ENCODE peak calls at places on chromosomes 7 and 10, in seven cellular contexts. A is AG04449, I is lower lobe of right lung, G is GM23248, Q is fibroblast of villous mesenchyme, L is cardiac muscle cell, X is NB4. D is an unnamed sample.

GRCh38 chr7:157028528-157028903 is 18.1 kb upstream of the MNX1 start:
- DNase-seq in X (no peak), Q (no peak), L (no peak), I (no peak), G (no peak), A (no peak), D (no peak)

GRCh38 chr10:121791761-121792160 is 136.1 kb downstream of the ATE1 start:
- DNase-seq in L (no peak), Q (peak), A (no peak), I (no peak), X (no peak), G (no peak), D (no peak)

GRCh38 chr7:128940494-128941322 is 3.0 kb downstream of the IRF5 start:
- DNase-seq in G (no peak), I (peak), Q (no peak), X (peak), A (no peak), L (no peak), D (peak)

GRCh38 chr10:117373848-117374505 is 1.3 kb downstream of the PDZD8 start:
- DNase-seq in L (peak), Q (peak), X (peak), G (peak), I (peak), A (no peak), D (peak)

GRCh38 chr10:62627985-62628384 is 176.5 kb upstream of the ADO start:
- DNase-seq in A (no peak), I (no peak), X (no peak), G (peak), L (no peak), Q (peak), D (no peak)

GRCh38 chr7:28329616-28330373 is 82.5 kb upstream of the CREB5 start:
- DNase-seq in A (no peak), I (no peak), X (peak), Q (no peak), L (peak), G (peak), D (peak)

GRCh38 chr7:36079446-36080025 is 73.5 kb upstream of the EEPD1 start:
- DNase-seq in Q (no peak), I (no peak), L (no peak), G (peak), X (no peak), A (no peak), D (no peak)

GRCh38 chr10:43885842-43886241 is 237.2 kb upstream of the ZNF32 start:
- DNase-seq in Q (no peak), I (no peak), A (no peak), L (no peak), X (no peak), G (no peak), D (peak)

GRCh38 chr7:45885264-45885882 is 2.9 kb upstream of the IGFBP1 start:
- DNase-seq in L (no peak), Q (no peak), G (peak), X (no peak), I (no peak), A (no peak), D (no peak)

GRCh38 chr10:70812814-70813213 is 2.9 kb upstream of the SGPL1 start:
- DNase-seq in A (no peak), I (no peak), X (no peak), G (no peak), Q (no peak), L (no peak), D (no peak)

GRCh38 chr7:44101966-44102845 is 1.9 kb upstream of the AEBP1 start:
- DNase-seq in A (no peak), I (no peak), L (no peak), G (peak), Q (peak), X (no peak), D (no peak)

GRCh38 chr10:71763352-71764127 is 9.8 kb downstream of the VSIR start:
- DNase-seq in A (no peak), G (peak), X (no peak), I (no peak), Q (no peak), L (no peak), D (no peak)

GRCh38 chr10:132492323-132493035 is 45.1 kb upstream of the INPP5A start:
- DNase-seq in X (no peak), I (peak), L (no peak), G (no peak), A (no peak), Q (peak), D (no peak)

GRCh38 chr7:29467193-29467592 is 96.4 kb upstream of the PRR15 start:
- DNase-seq in Q (no peak), G (no peak), I (no peak), L (no peak), A (no peak), X (no peak), D (no peak)

GRCh38 chr7:20798694-20799121 is 12.0 kb upstream of the SP8 start:
- DNase-seq in I (no peak), X (no peak), Q (no peak), L (peak), A (no peak), G (no peak), D (no peak)

GRCh38 chr10:10092581-10092980 is 925.1 kb upstream of the CELF2 start:
- DNase-seq in X (no peak), L (peak), Q (peak), A (no peak), G (peak), I (no peak), D (no peak)

GRCh38 chr7:32680259-32681173 is 185.2 kb downstream of the AVL9 start:
- DNase-seq in Q (peak), I (no peak), X (no peak), A (no peak), L (no peak), G (peak), D (no peak)

GRCh38 chr10:128776617-128777016 is 650.4 kb upstream of the MKI67 start:
- DNase-seq in I (no peak), Q (no peak), X (no peak), G (no peak), L (no peak), A (no peak), D (no peak)

GRCh38 chr7:151869968-151870918 is 6.7 kb downstream of the PRKAG2 start:
- DNase-seq in I (no peak), L (no peak), A (no peak), G (no peak), X (no peak), Q (no peak), D (no peak)

GRCh38 chr10:22761569-22762220 is 47.3 kb upstream of the PIP4K2A start:
- DNase-seq in X (no peak), L (no peak), G (peak), I (no peak), Q (no peak), A (no peak), D (no peak)

GRCh38 chr7:159169391-159169790 is 24.7 kb upstream of the VIPR2 start:
- DNase-seq in Q (no peak), X (no peak), I (no peak), A (no peak), G (no peak), L (no peak), D (no peak)

GRCh38 chr10:120387326-120387725 is 69.7 kb upstream of the PLPP4 start:
- DNase-seq in Q (peak), X (no peak), A (peak), L (no peak), I (no peak), G (peak), D (no peak)

GRCh38 chr10:104680467-104681401 is 39.6 kb downstream of the SORCS3 start:
- DNase-seq in I (no peak), L (peak), A (no peak), X (no peak), Q (no peak), G (peak), D (no peak)
- H3K4me3 ChIP-seq in I (peak), L (peak), A (no peak), X (no peak), Q (no peak), G (peak), D (no peak)

DNA sequence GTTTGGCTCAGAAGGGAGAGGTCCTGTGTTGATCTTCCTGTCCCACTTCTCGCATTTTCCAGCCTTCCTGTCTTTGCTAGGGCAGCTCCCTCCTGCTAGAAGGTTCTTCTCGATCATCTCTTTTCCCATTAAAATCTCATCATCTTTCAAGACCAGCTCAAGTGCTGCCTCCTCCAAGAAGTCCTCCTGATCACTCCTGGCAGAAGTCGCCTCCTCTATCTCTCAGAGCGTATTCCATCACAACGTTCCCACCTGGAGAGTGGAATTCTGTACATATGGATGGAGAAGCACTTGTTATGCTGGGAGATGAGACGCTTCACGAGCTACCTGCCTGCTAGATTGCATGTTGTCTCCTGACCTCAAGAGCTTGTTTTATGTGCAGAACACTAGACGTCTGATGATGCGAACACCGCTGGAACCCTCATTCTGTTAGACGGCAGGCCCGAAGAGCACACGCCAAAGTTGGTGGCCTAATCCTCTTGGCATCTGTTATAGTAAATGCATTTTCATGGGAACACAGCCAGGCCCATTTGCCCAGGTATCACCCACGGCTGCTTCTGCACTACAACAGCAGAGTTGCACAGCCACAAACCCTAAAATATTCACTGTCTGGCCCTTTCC is 68.0 kb upstream of the INSIG1 start:
- DNase-seq in I (no peak), L (no peak), G (no peak), A (no peak), Q (no peak), X (no peak), D (no peak)
- H3K4me3 ChIP-seq in I (no peak), L (no peak), G (no peak), A (no peak), Q (no peak), X (no peak), D (no peak)

GRCh38 chr7:121138262-121138933 is 149.9 kb downstream of the CPED1 start:
- DNase-seq in G (no peak), L (no peak), I (no peak), Q (peak), A (no peak), X (no peak), D (peak)
- H3K4me3 ChIP-seq in G (no peak), L (no peak), I (no peak), Q (no peak), A (no peak), X (no peak), D (peak)

DNA sequence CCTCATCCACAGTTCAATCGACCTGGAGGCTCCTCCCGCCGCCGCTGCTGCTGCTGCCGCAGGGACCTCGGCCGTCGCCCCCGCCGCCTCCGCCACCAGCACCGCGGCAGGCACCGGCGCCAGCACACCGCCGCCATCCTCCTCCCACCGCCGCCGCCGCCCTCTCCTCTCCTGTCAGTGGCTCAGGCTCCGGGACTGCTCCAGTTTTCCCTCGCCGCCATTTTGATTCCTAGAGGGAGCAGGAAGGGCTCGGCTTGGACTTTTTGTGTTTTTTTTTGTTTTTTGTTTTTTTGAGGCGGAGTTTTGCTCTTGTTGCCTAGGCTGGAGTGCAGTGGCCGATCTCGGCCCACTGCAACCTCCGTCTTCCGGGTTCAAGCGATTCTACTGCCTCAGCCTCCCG is 3.0 kb upstream of the MCM10 start:
- DNase-seq in Q (peak), A (no peak), X (peak), I (no peak), G (no peak), L (no peak), D (no peak)
- H3K4me3 ChIP-seq in Q (peak), A (no peak), X (peak), I (peak), G (no peak), L (no peak), D (no peak)

GRCh38 chr7:19102884-19103283 is 14.6 kb downstream of the TWIST1 start:
- DNase-seq in Q (no peak), I (no peak), G (peak), A (no peak), L (no peak), X (no peak), D (no peak)

GRCh38 chr7:19099924-19100323 is 17.5 kb downstream of the TWIST1 start:
- DNase-seq in G (peak), X (no peak), A (no peak), Q (no peak), L (no peak), I (no peak), D (no peak)

GRCh38 chr7:19099194-19099593 is 18.2 kb downstream of the TWIST1 start:
- DNase-seq in Q (no peak), L (no peak), G (peak), I (no peak), A (no peak), X (no peak), D (no peak)

GRCh38 chr7:19098510-19098909 is 18.9 kb downstream of the TWIST1 start:
- DNase-seq in X (no peak), G (no peak), I (no peak), Q (no peak), A (no peak), L (no peak), D (no peak)

DNA sequence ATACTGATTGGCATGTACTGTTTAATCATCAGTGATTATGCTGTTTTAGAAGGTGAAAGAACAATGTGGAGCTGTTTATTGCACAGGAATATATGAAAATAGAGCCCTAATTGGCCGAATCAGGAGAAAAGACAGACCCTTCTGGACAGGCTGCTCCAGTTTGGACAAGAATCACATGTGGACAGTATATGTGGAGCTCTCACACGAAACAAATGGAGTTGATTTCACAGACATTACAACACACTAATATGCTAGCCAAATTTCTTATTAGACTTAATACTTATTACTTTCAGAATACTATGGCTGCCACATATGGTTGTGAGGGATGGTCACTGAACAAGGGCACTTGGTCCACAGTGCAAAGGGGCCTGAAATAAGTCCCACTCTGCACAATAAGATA is 15.5 kb downstream of the TWIST1 start:
- DNase-seq in A (no peak), X (no peak), I (no peak), G (peak), Q (no peak), L (no peak), D (no peak)
- H3K4me3 ChIP-seq in A (peak), X (no peak), I (no peak), G (peak), Q (no peak), L (no peak), D (no peak)

DNA sequence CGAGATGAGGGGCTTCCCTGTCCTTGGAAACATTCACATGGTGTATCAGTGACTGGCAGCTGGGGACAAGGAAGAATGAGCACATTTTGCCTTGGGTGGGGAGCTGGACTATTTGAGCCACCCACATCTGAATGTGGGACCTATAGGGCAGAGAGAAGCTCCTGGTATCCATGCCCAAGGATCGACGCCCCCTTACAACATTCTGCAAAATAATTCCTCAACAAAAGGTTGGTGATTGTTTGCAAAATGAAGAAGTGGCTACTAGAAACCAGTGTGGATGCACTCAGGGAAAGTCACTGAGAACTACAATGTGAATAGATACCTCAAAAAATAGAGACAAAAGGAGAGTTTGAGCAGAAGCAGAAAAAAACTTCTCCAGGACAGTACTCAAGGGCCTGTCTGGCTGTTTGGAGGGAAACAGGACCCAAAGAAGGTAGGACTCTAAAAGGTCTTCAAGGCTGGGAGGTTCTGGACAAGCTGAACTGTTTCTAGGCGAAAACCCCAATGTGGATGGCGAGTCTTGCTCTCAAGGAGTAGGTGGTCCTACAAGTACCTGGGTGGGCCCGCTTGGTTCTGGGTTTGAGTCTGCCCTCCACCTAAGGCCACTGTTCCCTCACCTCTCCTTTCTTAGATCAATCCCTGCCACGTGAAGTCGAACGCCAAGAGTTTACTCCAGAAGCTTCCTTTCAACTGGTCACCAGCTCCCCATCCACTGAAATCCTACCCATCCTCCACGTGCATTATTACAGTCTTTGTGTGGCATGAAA is 125.0 kb upstream of the ZNF746 start:
- DNase-seq in I (no peak), X (no peak), G (no peak), Q (no peak), A (no peak), L (no peak), D (no peak)
- H3K4me3 ChIP-seq in I (peak), X (no peak), G (peak), Q (peak), A (peak), L (peak), D (peak)

GRCh38 chr7:94912085-94912484 is 4.7 kb downstream of the PPP1R9A start:
- DNase-seq in L (no peak), Q (no peak), X (no peak), I (no peak), A (no peak), G (no peak), D (no peak)
- H3K4me3 ChIP-seq in L (no peak), Q (no peak), X (no peak), I (no peak), A (no peak), G (no peak), D (no peak)

GRCh38 chr7:8251195-8251594 is 10.8 kb downstream of the ICA1 start:
- DNase-seq in L (no peak), Q (no peak), A (no peak), I (no peak), X (no peak), G (peak), D (no peak)
- H3K4me3 ChIP-seq in L (no peak), Q (no peak), A (no peak), I (no peak), X (no peak), G (no peak), D (no peak)

DNA sequence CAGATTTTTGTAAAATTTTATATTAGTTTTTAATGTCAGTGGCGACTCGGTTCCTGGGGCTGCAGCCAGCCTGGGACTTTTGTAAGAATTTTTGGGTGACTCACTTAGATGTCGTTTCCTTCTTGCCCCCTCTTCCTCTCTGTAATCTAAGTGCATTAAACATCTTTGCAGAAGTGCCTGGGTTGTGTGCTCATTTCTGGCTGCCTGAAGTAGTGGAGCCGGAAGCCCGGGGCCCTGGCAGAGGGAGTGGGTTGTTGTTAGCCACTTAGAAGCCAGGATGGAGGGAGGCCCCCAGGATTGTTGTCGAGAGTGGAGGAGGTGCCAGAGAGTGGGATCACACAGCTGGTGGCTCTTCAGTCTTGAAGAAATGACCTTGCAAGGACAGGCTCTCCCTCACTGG is 11.0 kb upstream of the TRIM8 start:
- DNase-seq in L (peak), Q (peak), I (peak), A (no peak), G (peak), X (peak), D (no peak)
- H3K4me3 ChIP-seq in L (no peak), Q (no peak), I (no peak), A (no peak), G (peak), X (peak), D (no peak)

DNA sequence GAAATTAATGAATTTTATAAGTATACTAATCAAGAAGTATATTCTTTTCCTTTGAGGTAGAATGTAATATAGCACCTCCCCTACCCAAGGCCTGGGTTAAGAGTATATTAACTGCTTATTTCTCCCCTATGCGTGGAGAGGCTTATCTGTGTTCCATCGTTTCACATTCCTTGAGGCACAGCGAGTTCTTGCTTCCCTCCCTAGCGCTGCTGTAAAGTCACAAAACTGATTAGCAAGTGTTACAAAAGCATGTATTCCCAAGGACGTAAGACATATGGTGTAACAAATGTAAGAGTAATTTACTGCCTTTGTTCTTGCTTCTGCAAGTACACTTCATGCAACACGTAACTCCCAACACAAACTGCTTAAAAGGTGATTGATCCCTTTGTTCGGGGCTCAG is 1.2 kb upstream of the CYP51A1 start:
- DNase-seq in X (peak), L (no peak), Q (peak), I (no peak), A (no peak), G (no peak), D (peak)
- H3K4me3 ChIP-seq in X (peak), L (peak), Q (peak), I (peak), A (no peak), G (peak), D (peak)